ENCODE peak calls at places on chromosomes 2 and 18, in four cellular contexts. T is RWPE2, W is dermis blood vessel endothelial cell, B is astrocyte. D is an unnamed sample.

GRCh38 chr2:205568620-205569019 is 113.7 kb upstream of the NRP2 start:
- DNase-seq in T (no peak), W (no peak), B (no peak), D (no peak)

GRCh38 chr18:3660719-3661118 is 210.7 kb downstream of the TGIF1 start:
- DNase-seq in T (no peak), W (no peak), B (no peak), D (no peak)

GRCh38 chr18:57954928-57955327 is 89.1 kb upstream of the NEDD4L start:
- DNase-seq in B (no peak), T (no peak), W (no peak), D (no peak)

GRCh38 chr2:48651127-48651526 is 33.5 kb downstream of the GTF2A1L start:
- DNase-seq in B (peak; percentile 55), T (no peak), W (peak; percentile 1), D (no peak)

GRCh38 chr18:13775058-13775457 is 48.6 kb downstream of the RNMT start:
- DNase-seq in W (no peak), T (no peak), B (no peak), D (no peak)

GRCh38 chr2:232871418-232871834 is 1.4 kb downstream of the SNORC start:
- DNase-seq in W (no peak), T (no peak), B (no peak), D (no peak)

GRCh38 chr2:196239622-196240587 is 68.5 kb upstream of the STK17B start:
- DNase-seq in W (peak; percentile 95), T (no peak), B (peak; percentile 80), D (peak; percentile 84)

GRCh38 chr2:20104900-20105545 is 53.6 kb upstream of the LAPTM4A start:
- DNase-seq in B (no peak), W (no peak), T (no peak), D (no peak)

GRCh38 chr18:27030403-27030802 is 154.7 kb downstream of the CHST9 start:
- DNase-seq in B (no peak), W (no peak), T (no peak), D (no peak)

GRCh38 chr2:20430461-20431302 is 16.2 kb upstream of the RHOB start:
- DNase-seq in T (no peak), W (no peak), B (no peak), D (no peak)

GRCh38 chr2:22855761-22856184 is 529.2 kb upstream of the KLHL29 start:
- DNase-seq in W (no peak), B (no peak), T (no peak), D (no peak)

GRCh38 chr2:20561703-20562454 is 89.0 kb downstream of the HS1BP3 start:
- DNase-seq in W (peak; percentile 51), T (no peak), B (peak; percentile 87), D (no peak)

GRCh38 chr2:191404568-191404991 is 159.4 kb downstream of the MYO1B start:
- DNase-seq in T (no peak), W (no peak), B (peak; percentile 72), D (no peak)

GRCh38 chr2:99559075-99559662 is 69.4 kb upstream of the REV1 start:
- DNase-seq in W (peak; percentile 84), B (peak; percentile 30), T (no peak), D (peak; percentile 86)

GRCh38 chr18:11948852-11949523 is 32.3 kb upstream of the IMPA2 start:
- DNase-seq in T (no peak), W (no peak), B (peak; percentile 52), D (no peak)

GRCh38 chr2:163407296-163407695 is 328.5 kb downstream of the FIGN start:
- DNase-seq in T (no peak), W (no peak), B (peak; percentile 6), D (no peak)

GRCh38 chr2:86350751-86351150 is 13.3 kb upstream of the REEP1 start:
- DNase-seq in W (no peak), B (no peak), T (no peak), D (no peak)

GRCh38 chr2:10688921-10689807 is 611 bp downstream of the NOL10 start:
- DNase-seq in B (peak; percentile 8), T (no peak), W (peak; percentile 24), D (no peak)

GRCh38 chr18:26003391-26003790 is 87.0 kb downstream of the SS18 start:
- DNase-seq in T (no peak), W (peak; percentile 61), B (no peak), D (no peak)

GRCh38 chr18:46054956-46055831 is 16.9 kb downstream of the PSTPIP2 start:
- DNase-seq in B (no peak), T (no peak), W (no peak), D (no peak)

GRCh38 chr2:15471606-15472005 is 89.5 kb downstream of the NBAS start:
- DNase-seq in W (no peak), B (no peak), T (no peak), D (no peak)

GRCh38 chr2:230905448-230906430 is 19.3 kb downstream of the GPR55 start:
- DNase-seq in T (no peak), W (no peak), B (no peak), D (no peak)

GRCh38 chr2:65711863-65712262 is 279.5 kb upstream of the SPRED2 start:
- DNase-seq in B (no peak), T (no peak), W (no peak), D (no peak)

GRCh38 chr18:48711651-48712486 is 173.0 kb downstream of the CTIF start:
- DNase-seq in W (peak; percentile 63), T (no peak), B (no peak), D (no peak)

GRCh38 chr2:164847966-164848365 is 6.3 kb upstream of the COBLL1 start:
- DNase-seq in T (no peak), W (no peak), B (no peak), D (no peak)